ENCODE peak calls at places on chromosomes 13 and 19, in four cellular contexts. Y is mucosa of gallbladder, G is nucleus accumbens, Z is H7. O is an unnamed sample.

GRCh38 chr13:51919531-51919930 is 57.8 kb downstream of the CCDC70 start:
- DNase-seq in Y (no peak), G (no peak), Z (no peak), O (no peak)

GRCh38 chr19:1360818-1361461 is 22.8 kb upstream of the NDUFS7 start:
- DNase-seq in Z (peak), G (peak), Y (peak), O (peak)

GRCh38 chr13:74730556-74731331 is 596.5 kb upstream of the KLF12 start:
- DNase-seq in Y (no peak), G (no peak), Z (no peak), O (no peak)

GRCh38 chr19:45542234-45542668 is 35.0 kb downstream of the VASP start:
- DNase-seq in G (no peak), Z (no peak), Y (no peak), O (no peak)

GRCh38 chr13:25377244-25377962 is 5.6 kb downstream of the ATP8A2 start:
- DNase-seq in Z (no peak), Y (no peak), G (no peak), O (no peak)

GRCh38 chr13:94248454-94249233 is 230.8 kb downstream of the DCT start:
- DNase-seq in Z (no peak), G (no peak), Y (no peak), O (no peak)

GRCh38 chr13:28313579-28313978 is 175.2 kb downstream of the PAN3 start:
- DNase-seq in Y (no peak), G (no peak), Z (no peak), O (no peak)

GRCh38 chr13:50636007-50636704 is 207.3 kb downstream of the DLEU7 start:
- DNase-seq in Z (peak), G (no peak), Y (no peak), O (no peak)

GRCh38 chr19:49553451-49554271 is 25.9 kb downstream of the RCN3 start:
- DNase-seq in Y (no peak), G (no peak), Z (no peak), O (no peak)

GRCh38 chr19:51439021-51439465 is 19.2 kb downstream of the SIGLEC8 start:
- DNase-seq in Z (peak), Y (peak), G (no peak), O (no peak)

GRCh38 chr19:50352242-50352641 is 13.2 kb downstream of the NAPSA start:
- DNase-seq in Z (no peak), Y (no peak), G (no peak), O (no peak)

GRCh38 chr19:18049390-18049789 is 37.3 kb downstream of the IL12RB1 start:
- DNase-seq in Y (peak), G (peak), Z (no peak), O (peak)

GRCh38 chr19:40982594-40983101 is 8.4 kb upstream of the CYP2B6 start:
- DNase-seq in Z (peak), Y (no peak), G (peak), O (no peak)

GRCh38 chr13:85413664-85414063 is 385.6 kb downstream of the SLITRK6 start:
- DNase-seq in G (no peak), Z (no peak), Y (no peak), O (no peak)

O was measured in hypothalamus.